ENCODE peak calls at places on chromosomes 7 and 10, in six cellular contexts. G is upper lobe of left lung, R is sigmoid colon, L is GM23248, F is tibial artery, Z is mammary epithelial cell. X is an unnamed sample.

GRCh38 chr10:13613519-13613918 is 26.8 kb downstream of the PRPF18 start:
- DNase-seq in L (peak; percentile 53), R (no peak), F (no peak), Z (no peak), G (no peak), X (no peak)

GRCh38 chr10:66538352-66538751 is 387.5 kb upstream of the LRRTM3 start:
- DNase-seq in G (no peak), R (no peak), Z (no peak), F (no peak), L (no peak), X (no peak)

GRCh38 chr10:23918090-23918704 is 290.7 kb upstream of the KIAA1217 start:
- DNase-seq in L (no peak), Z (no peak), R (no peak), F (no peak), G (no peak), X (no peak)

GRCh38 chr7:2266911-2267310 is 24.9 kb downstream of the NUDT1 start:
- DNase-seq in L (peak; percentile 64), G (no peak), F (no peak), R (no peak), Z (peak; percentile 62), X (no peak)

GRCh38 chr10:12042409-12042796 is 206 bp downstream of the UPF2 start:
- DNase-seq in R (peak; percentile 79), Z (no peak), G (no peak), F (no peak), L (peak; percentile 65), X (no peak)

GRCh38 chr10:56370217-56371113 is 9.4 kb upstream of the ZWINT start:
- DNase-seq in L (no peak), R (no peak), F (no peak), Z (peak; percentile 30), G (no peak), X (no peak)

GRCh38 chr7:113085781-113086390 is 741 bp downstream of the GPR85 start:
- DNase-seq in Z (no peak), F (no peak), R (no peak), L (peak; percentile 46), G (no peak), X (peak; percentile 1)

GRCh38 chr10:123548779-123549178 is 117.4 kb upstream of the GPR26 start:
- DNase-seq in G (no peak), F (no peak), R (no peak), Z (no peak), L (no peak), X (no peak)

GRCh38 chr10:64708920-64709681 is 1187.9 kb downstream of the REEP3 start:
- DNase-seq in L (no peak), G (no peak), F (no peak), Z (no peak), R (no peak), X (no peak)

GRCh38 chr7:70579397-70580097 is 552.4 kb upstream of the GALNT17 start:
- DNase-seq in G (no peak), R (no peak), L (no peak), F (no peak), Z (no peak), X (no peak)

GRCh38 chr10:99782447-99783286 is at the start of gene ABCC2:
- DNase-seq in G (no peak), L (no peak), R (no peak), F (no peak), Z (no peak), X (no peak)

GRCh38 chr7:44629825-44630580 is 23.6 kb downstream of the OGDH start:
- DNase-seq in Z (no peak), L (no peak), R (no peak), G (peak; percentile 46), F (no peak), X (no peak)

GRCh38 chr10:132458595-132459251 is 61.7 kb downstream of the PWWP2B start:
- DNase-seq in F (no peak), R (no peak), Z (no peak), G (no peak), L (peak; percentile 55), X (peak; percentile 98)

GRCh38 chr7:142868188-142868811 is 13.4 kb downstream of the EPHB6 start:
- DNase-seq in R (no peak), Z (no peak), F (no peak), G (no peak), L (no peak), X (peak; percentile 65)

GRCh38 chr7:157997471-157997870 is 590.2 kb downstream of the PTPRN2 start:
- DNase-seq in L (no peak), Z (no peak), G (no peak), F (no peak), R (no peak), X (no peak)

GRCh38 chr10:12844796-12845524 is 156.6 kb downstream of the CCDC3 start:
- DNase-seq in R (peak; percentile 70), Z (peak; percentile 51), G (no peak), L (peak; percentile 63), F (no peak), X (no peak)

GRCh38 chr10:120818301-120818700 is 32.9 kb upstream of the WDR11 start:
- DNase-seq in Z (no peak), L (no peak), F (no peak), G (no peak), R (no peak), X (peak; percentile 39)

GRCh38 chr7:88243345-88243909 is 23.6 kb upstream of the SRI start:
- DNase-seq in Z (peak; percentile 81), R (no peak), G (peak; percentile 42), F (no peak), L (peak; percentile 66), X (peak; percentile 30)

GRCh38 chr7:25907214-25907613 is 244.8 kb upstream of the NFE2L3 start:
- DNase-seq in R (no peak), F (no peak), L (no peak), G (no peak), Z (no peak), X (peak; percentile 32)

GRCh38 chr7:25906003-25906402 is 246.0 kb upstream of the NFE2L3 start:
- DNase-seq in L (no peak), G (no peak), R (no peak), F (no peak), Z (no peak), X (no peak)

GRCh38 chr7:25901658-25902057 is 250.3 kb upstream of the NFE2L3 start:
- DNase-seq in Z (no peak), F (no peak), R (no peak), L (no peak), G (no peak), X (no peak)

GRCh38 chr7:25908154-25908948 is 243.6 kb upstream of the NFE2L3 start:
- DNase-seq in R (no peak), L (no peak), Z (no peak), F (no peak), G (no peak), X (no peak)

DNA sequence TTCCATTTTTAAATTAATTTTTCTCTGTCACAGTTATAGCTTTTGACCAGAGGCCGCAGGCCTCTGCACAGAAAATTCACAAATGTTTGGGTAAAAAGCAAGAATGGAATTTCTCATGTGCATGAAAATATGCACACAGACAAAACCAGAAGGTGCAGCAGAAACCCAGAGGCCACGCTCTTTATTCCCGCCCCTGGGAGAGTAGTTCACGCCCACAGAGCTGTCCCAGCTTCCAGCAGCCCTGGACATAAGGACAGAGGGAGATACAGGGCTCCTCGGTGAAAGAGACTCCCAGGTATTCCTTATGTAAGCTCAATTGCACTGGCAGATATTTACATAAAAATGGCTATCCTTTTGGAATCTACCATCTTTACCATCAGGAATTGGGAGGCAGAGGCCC is 245.2 kb upstream of the NFE2L3 start:
- DNase-seq in G (no peak), L (no peak), R (no peak), F (no peak), Z (no peak), X (no peak)
- H3K27me3 ChIP-seq in G (no peaks in the 10 kb centered on the region), L (peaks cover 6% of the 10 kb centered on the region), R (no peaks in the 10 kb centered on the region), F (peaks cover 9% of the 10 kb centered on the region), Z (no peaks in the 10 kb centered on the region), X (no peaks in the 10 kb centered on the region)

DNA sequence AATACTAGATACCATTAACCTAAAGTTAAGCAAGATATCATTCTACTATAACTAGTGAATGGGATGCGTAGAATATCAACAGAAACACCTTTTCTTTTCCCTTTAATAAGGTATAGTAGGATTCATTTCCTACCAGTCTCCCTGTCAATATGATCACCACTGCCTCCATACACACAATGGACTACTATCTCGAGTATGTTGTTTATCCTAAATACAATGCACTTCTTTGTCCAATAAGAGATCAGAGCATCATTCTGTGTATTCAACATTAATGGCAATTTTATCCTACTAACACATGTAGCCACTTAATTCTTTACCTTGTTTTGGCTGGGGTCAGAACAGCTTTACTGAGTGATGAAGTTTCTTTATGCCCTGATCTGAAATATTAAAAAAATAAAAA is 276.3 kb downstream of the TFEC start:
- DNase-seq in Z (no peak), R (no peak), L (no peak), F (no peak), G (no peak), X (no peak)
- H3K36me3 ChIP-seq in Z (no peaks in the 10 kb centered on the region), R (no peaks in the 10 kb centered on the region), L (no peaks in the 10 kb centered on the region), F (no peaks in the 10 kb centered on the region), G (no peaks in the 10 kb centered on the region), X (no peaks in the 10 kb centered on the region)

DNA sequence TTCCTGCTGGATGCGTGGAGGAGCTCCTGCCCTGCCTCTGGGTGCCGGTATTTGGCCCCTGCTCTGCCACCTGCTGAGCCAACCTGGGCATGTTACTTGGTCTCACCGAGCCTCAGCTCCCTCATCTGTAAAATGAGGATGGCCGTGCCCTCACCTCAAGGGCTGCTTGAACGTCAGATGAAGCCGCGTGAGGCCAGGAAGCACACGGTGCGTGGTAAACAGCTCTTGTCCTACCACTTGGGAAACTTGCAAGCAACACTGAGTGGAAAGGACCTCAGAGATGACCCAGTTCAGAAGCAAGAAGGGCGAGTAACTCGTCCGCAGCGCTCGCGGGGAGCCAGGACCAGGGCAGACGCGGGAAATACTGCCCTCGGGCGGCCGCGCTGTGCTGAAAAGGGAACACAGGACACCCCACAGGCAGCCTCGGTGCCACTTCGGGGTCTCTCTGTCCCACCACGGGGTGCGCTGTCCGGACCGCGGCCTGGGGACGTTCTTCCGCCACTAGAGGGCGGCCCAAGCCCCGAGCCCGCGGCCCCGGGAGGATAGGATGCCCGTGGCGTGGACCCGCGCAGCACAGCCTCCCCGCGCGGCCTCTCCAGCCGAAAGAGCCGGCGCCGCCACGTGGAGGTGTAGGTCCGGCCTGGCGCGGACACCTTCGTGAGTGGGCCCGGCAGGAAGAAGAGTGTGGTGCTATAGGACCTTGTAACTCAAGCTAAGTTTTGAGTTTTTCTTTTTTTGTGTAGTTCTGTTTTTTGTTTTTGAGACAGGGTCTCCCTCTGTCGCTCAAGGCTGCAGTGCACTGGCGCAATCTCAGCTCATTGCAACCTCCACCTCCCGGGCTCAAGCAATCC is 94.1 kb downstream of the PRKAG2 start:
- DNase-seq in F (peak; percentile 75), Z (peak; percentile 38), R (peak; percentile 87), G (peak; percentile 86), L (peak; percentile 77), X (peak; percentile 98)
- H3K4me3 ChIP-seq in F (peak overlapping the region; percentile 19), Z (peak overlapping the region; percentile 32), R (peak overlapping the region; percentile 25), G (peak overlapping the region; percentile 30), L (peak overlapping the region; percentile 54), X (no peak overlapping the region)

GRCh38 chr10:117554371-117554770 is 11.8 kb downstream of the EMX2 start:
- DNase-seq in L (no peak), F (no peak), G (no peak), Z (no peak), R (no peak), X (no peak)

GRCh38 chr10:117553815-117554172 is 11.2 kb downstream of the EMX2 start:
- DNase-seq in Z (no peak), G (no peak), F (no peak), R (no peak), L (no peak), X (no peak)

GRCh38 chr10:117555017-117555416 is 12.5 kb downstream of the EMX2 start:
- DNase-seq in L (no peak), R (no peak), G (no peak), F (no peak), Z (no peak), X (no peak)

GRCh38 chr10:117555863-117556262 is 13.3 kb downstream of the EMX2 start:
- DNase-seq in R (no peak), L (no peak), Z (no peak), G (no peak), F (no peak), X (no peak)

GRCh38 chr10:117556356-117556755 is 13.8 kb downstream of the EMX2 start:
- DNase-seq in G (no peak), F (no peak), L (no peak), Z (no peak), R (no peak), X (no peak)
- H3K27me3 ChIP-seq in G (peaks cover 21% of the 10 kb centered on the region), F (peaks cover 44% of the 10 kb centered on the region), L (no peaks in the 10 kb centered on the region), Z (peaks cover 43% of the 10 kb centered on the region), R (peaks cover 69% of the 10 kb centered on the region), X (peaks cover 56% of the 10 kb centered on the region)